ENCODE peak calls at places on chromosomes 16 and 17, in five cellular contexts. One of them, this sample, is unnamed.

GRCh38 chr16:17474037-17474436 is 3.3 kb upstream of the XYLT1 start:
- DNase-seq in GM12865: no peak
- DNase-seq in cardiac muscle cell: no peak
- DNase-seq in bronchial epithelial cell: no peak
- DNase-seq in PC-3: no peak
- DNase-seq in this sample: no peak

GRCh38 chr17:7005716-7006115 is 6.7 kb upstream of the RNASEK start:
- DNase-seq in cardiac muscle cell: no peak
- DNase-seq in GM12865: no peak
- DNase-seq in bronchial epithelial cell: no peak
- DNase-seq in PC-3: no peak
- DNase-seq in this sample: no peak

GRCh38 chr16:85444879-85445778 is 168.0 kb upstream of the GSE1 start:
- DNase-seq in bronchial epithelial cell: no peak
- DNase-seq in GM12865: no peak
- DNase-seq in PC-3: no peak
- DNase-seq in cardiac muscle cell: no peak
- DNase-seq in this sample: no peak

GRCh38 chr16:83015871-83016270 is 389.1 kb downstream of the CDH13 start:
- DNase-seq in GM12865: no peak
- DNase-seq in PC-3: no peak
- DNase-seq in bronchial epithelial cell: no peak
- DNase-seq in cardiac muscle cell: no peak
- DNase-seq in this sample: no peak

GRCh38 chr16:57187508-57187854 is 1.4 kb downstream of the RSPRY1 start:
- DNase-seq in bronchial epithelial cell: no peak
- DNase-seq in PC-3: no peak
- DNase-seq in GM12865: peak; percentile 59
- DNase-seq in cardiac muscle cell: no peak
- DNase-seq in this sample: peak; percentile 42

GRCh38 chr16:5385115-5385514 is 287.5 kb upstream of the EEF2KMT start:
- DNase-seq in cardiac muscle cell: no peak
- DNase-seq in GM12865: no peak
- DNase-seq in bronchial epithelial cell: no peak
- DNase-seq in PC-3: no peak
- DNase-seq in this sample: no peak

GRCh38 chr17:35804658-35805192 is 4.6 kb upstream of the TAF15 start:
- DNase-seq in cardiac muscle cell: peak; percentile 89
- DNase-seq in bronchial epithelial cell: peak; percentile 89
- DNase-seq in PC-3: peak; percentile 85
- DNase-seq in GM12865: peak; percentile 87
- DNase-seq in this sample: peak; percentile 90

GRCh38 chr16:31010539-31010938 is at the start of gene STX1B:
- DNase-seq in PC-3: no peak
- DNase-seq in cardiac muscle cell: peak; percentile 77
- DNase-seq in bronchial epithelial cell: no peak
- DNase-seq in GM12865: no peak
- DNase-seq in this sample: no peak

GRCh38 chr16:29891525-29892457 is 7.6 kb downstream of the SEZ6L2 start:
- DNase-seq in cardiac muscle cell: no peak
- DNase-seq in PC-3: no peak
- DNase-seq in GM12865: no peak
- DNase-seq in bronchial epithelial cell: no peak
- DNase-seq in this sample: no peak

GRCh38 chr16:27315333-27316037 is 1.7 kb downstream of the IL4R start:
- DNase-seq in bronchial epithelial cell: peak; percentile 96
- DNase-seq in cardiac muscle cell: peak; percentile 38
- DNase-seq in GM12865: peak; percentile 38
- DNase-seq in PC-3: peak; percentile 91
- DNase-seq in this sample: no peak

GRCh38 chr17:58587713-58588117 is 73.3 kb upstream of the MTMR4 start:
- DNase-seq in GM12865: peak; percentile 72
- DNase-seq in PC-3: peak; percentile 84
- DNase-seq in cardiac muscle cell: peak; percentile 71
- DNase-seq in bronchial epithelial cell: peak; percentile 46
- DNase-seq in this sample: peak; percentile 77

GRCh38 chr17:64320613-64321553 is 57.8 kb upstream of the TEX2 start:
- DNase-seq in GM12865: peak; percentile 75
- DNase-seq in bronchial epithelial cell: peak; percentile 60
- DNase-seq in PC-3: peak; percentile 98
- DNase-seq in cardiac muscle cell: peak; percentile 85
- DNase-seq in this sample: peak; percentile 83

GRCh38 chr17:80187493-80187892 is 17.7 kb downstream of the CARD14 start:
- DNase-seq in bronchial epithelial cell: peak; percentile 52
- DNase-seq in PC-3: peak; percentile 73
- DNase-seq in cardiac muscle cell: no peak
- DNase-seq in GM12865: no peak
- DNase-seq in this sample: no peak

GRCh38 chr16:28562199-28562598 is 8.5 kb downstream of the SGF29 start:
- DNase-seq in bronchial epithelial cell: no peak
- DNase-seq in PC-3: no peak
- DNase-seq in GM12865: no peak
- DNase-seq in cardiac muscle cell: no peak
- DNase-seq in this sample: no peak

GRCh38 chr17:44386182-44386525 is 3.3 kb downstream of the ITGA2B start:
- DNase-seq in bronchial epithelial cell: no peak
- DNase-seq in PC-3: no peak
- DNase-seq in GM12865: no peak
- DNase-seq in cardiac muscle cell: no peak
- DNase-seq in this sample: no peak

GRCh38 chr17:42577140-42577531 is 393 bp downstream of the PSMC3IP start:
- DNase-seq in bronchial epithelial cell: no peak
- DNase-seq in GM12865: peak; percentile 35
- DNase-seq in cardiac muscle cell: no peak
- DNase-seq in PC-3: peak; percentile 4
- DNase-seq in this sample: no peak

DNA sequence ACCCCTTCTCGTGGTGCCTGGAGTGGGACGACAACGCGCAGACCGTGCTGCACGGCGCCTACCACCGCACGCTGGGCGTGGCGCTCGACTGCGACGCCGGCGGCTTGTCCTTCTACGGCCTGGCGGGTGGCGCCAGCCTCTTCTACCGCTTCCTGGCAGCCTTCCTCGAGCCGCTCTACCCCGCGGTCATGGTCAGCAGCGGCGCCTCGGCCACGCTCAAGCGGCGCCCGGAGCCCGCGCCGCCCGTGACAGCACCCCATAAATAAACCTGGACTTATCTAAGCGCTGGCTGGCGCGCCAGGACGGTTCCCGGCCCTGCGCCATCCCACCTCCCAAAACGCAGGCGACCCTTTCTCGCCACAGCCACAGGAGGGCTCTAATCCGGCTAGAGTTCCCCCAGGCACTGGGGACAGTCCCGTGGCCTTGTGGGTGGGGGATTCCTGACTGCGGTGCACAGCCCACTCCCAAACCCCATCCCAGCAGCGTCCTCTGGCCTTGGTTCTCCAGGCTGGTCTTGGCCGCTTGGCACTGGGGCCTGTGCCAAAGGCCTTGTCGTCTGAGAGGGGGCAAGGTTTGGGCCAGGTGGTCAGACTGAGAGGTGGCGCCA is 10.2 kb upstream of the SLC16A5 start:
- DNase-seq in GM12865: peak; percentile 84
- DNase-seq in PC-3: no peak
- DNase-seq in bronchial epithelial cell: no peak
- DNase-seq in cardiac muscle cell: no peak
- DNase-seq in this sample: peak; percentile 75
- TF ChIP-seq CTCF in GM12865: peak; percentile 11
- TF ChIP-seq CTCF in PC-3: peak; percentile 24
- TF ChIP-seq CTCF in bronchial epithelial cell: peak; percentile 15
- TF ChIP-seq CTCF in cardiac muscle cell: no peak
- TF ChIP-seq CTCF in this sample: peak; percentile 40

GRCh38 chr17:9898812-9899211 is 6.3 kb downstream of the RCVRN start:
- DNase-seq in cardiac muscle cell: no peak
- DNase-seq in GM12865: no peak
- DNase-seq in PC-3: no peak
- DNase-seq in bronchial epithelial cell: no peak
- DNase-seq in this sample: no peak

GRCh38 chr17:9899280-9900018 is 5.6 kb downstream of the RCVRN start:
- DNase-seq in bronchial epithelial cell: no peak
- DNase-seq in GM12865: no peak
- DNase-seq in cardiac muscle cell: no peak
- DNase-seq in PC-3: no peak
- DNase-seq in this sample: no peak

GRCh38 chr17:9900744-9901143 is 4.3 kb downstream of the RCVRN start:
- DNase-seq in cardiac muscle cell: no peak
- DNase-seq in GM12865: no peak
- DNase-seq in PC-3: peak; percentile 47
- DNase-seq in bronchial epithelial cell: peak; percentile 8
- DNase-seq in this sample: no peak

GRCh38 chr17:9902116-9902515 is 3.0 kb downstream of the RCVRN start:
- DNase-seq in bronchial epithelial cell: no peak
- DNase-seq in PC-3: no peak
- DNase-seq in GM12865: no peak
- DNase-seq in cardiac muscle cell: no peak
- DNase-seq in this sample: no peak

GRCh38 chr17:9900019-9900594 is 5.0 kb downstream of the RCVRN start:
- DNase-seq in cardiac muscle cell: peak; percentile 33
- DNase-seq in GM12865: no peak
- DNase-seq in PC-3: no peak
- DNase-seq in bronchial epithelial cell: no peak
- DNase-seq in this sample: no peak
- TF ChIP-seq CTCF in cardiac muscle cell: peak; percentile 16
- TF ChIP-seq CTCF in GM12865: no peak
- TF ChIP-seq CTCF in PC-3: no peak
- TF ChIP-seq CTCF in bronchial epithelial cell: no peak
- TF ChIP-seq CTCF in this sample: no peak

DNA sequence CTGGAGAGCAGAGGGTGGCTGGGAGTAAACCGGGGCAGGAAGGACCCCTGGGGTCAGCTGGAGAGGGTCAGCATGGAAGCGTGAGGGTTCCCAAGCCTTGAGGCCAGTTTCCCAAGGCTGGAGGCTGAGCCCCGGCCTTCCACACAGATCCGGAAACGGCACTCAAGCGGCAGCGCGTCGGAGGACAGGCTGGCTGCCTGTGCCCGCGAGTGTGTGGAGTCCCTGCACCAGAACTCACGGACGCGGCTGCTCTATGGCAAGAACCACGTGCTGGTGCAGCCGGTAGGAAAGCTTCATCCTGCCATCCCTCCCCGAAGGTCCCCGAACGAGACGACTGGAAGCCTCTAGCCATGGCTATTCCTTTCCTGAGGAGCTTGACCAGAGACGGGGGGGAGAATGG is 26.0 kb downstream of the SGSM2 start:
- DNase-seq in cardiac muscle cell: no peak
- DNase-seq in bronchial epithelial cell: no peak
- DNase-seq in PC-3: no peak
- DNase-seq in GM12865: no peak
- DNase-seq in this sample: no peak
- TF ChIP-seq CTCF in cardiac muscle cell: no peak
- TF ChIP-seq CTCF in bronchial epithelial cell: no peak
- TF ChIP-seq CTCF in PC-3: no peak
- TF ChIP-seq CTCF in GM12865: no peak
- TF ChIP-seq CTCF in this sample: no peak

DNA sequence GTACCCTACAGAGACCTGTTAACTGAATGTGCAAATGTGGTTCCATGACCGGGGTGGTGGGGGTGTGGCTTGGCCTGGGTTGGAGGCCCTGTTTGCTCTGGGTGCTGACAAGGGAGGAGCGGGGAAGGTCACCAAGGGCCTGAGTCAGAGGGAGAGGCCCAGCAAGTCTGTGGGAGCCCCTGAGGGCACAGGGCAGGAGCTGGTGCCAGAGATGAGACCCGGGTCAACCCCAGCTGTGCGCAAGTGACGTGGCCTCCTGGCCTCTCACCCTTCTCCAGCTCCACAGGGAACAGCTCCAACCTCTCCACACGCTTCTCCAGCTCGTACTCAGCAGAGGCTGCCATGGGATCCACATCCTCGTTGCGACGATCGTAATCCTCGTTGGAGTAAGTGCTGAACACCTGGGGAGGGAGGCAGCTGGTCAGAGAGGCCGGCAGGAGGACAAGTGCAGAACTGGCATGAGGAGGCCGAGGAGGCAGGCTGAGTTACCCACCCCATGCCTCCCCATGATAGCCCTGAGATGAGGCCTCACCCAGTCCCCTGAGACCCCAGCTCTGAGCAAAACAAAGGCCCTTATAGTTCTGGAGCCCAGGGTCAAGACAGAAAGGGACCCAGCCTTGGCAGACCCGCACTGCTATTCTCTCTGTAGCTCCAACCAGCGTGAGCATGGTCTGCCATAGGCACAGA is 5.5 kb downstream of the PPP1R9B start:
- DNase-seq in bronchial epithelial cell: peak; percentile 41
- DNase-seq in PC-3: no peak
- DNase-seq in cardiac muscle cell: no peak
- DNase-seq in GM12865: no peak
- DNase-seq in this sample: no peak
- TF ChIP-seq CTCF in bronchial epithelial cell: no peak
- TF ChIP-seq CTCF in PC-3: no peak
- TF ChIP-seq CTCF in cardiac muscle cell: no peak
- TF ChIP-seq CTCF in GM12865: no peak
- TF ChIP-seq CTCF in this sample: no peak

GRCh38 chr17:52124561-52124960 is 34.0 kb downstream of the CA10 start:
- DNase-seq in cardiac muscle cell: no peak
- DNase-seq in GM12865: no peak
- DNase-seq in bronchial epithelial cell: peak; percentile 48
- DNase-seq in PC-3: no peak
- DNase-seq in this sample: no peak

GRCh38 chr17:52124993-52125392 is 33.5 kb downstream of the CA10 start:
- DNase-seq in GM12865: no peak
- DNase-seq in cardiac muscle cell: no peak
- DNase-seq in PC-3: no peak
- DNase-seq in bronchial epithelial cell: no peak
- DNase-seq in this sample: no peak

GRCh38 chr17:52120465-52120864 is 38.0 kb downstream of the CA10 start:
- DNase-seq in bronchial epithelial cell: no peak
- DNase-seq in cardiac muscle cell: no peak
- DNase-seq in GM12865: no peak
- DNase-seq in PC-3: no peak
- DNase-seq in this sample: no peak
- TF ChIP-seq CTCF in bronchial epithelial cell: no peak
- TF ChIP-seq CTCF in cardiac muscle cell: no peak
- TF ChIP-seq CTCF in GM12865: no peak
- TF ChIP-seq CTCF in PC-3: no peak
- TF ChIP-seq CTCF in this sample: no peak

DNA sequence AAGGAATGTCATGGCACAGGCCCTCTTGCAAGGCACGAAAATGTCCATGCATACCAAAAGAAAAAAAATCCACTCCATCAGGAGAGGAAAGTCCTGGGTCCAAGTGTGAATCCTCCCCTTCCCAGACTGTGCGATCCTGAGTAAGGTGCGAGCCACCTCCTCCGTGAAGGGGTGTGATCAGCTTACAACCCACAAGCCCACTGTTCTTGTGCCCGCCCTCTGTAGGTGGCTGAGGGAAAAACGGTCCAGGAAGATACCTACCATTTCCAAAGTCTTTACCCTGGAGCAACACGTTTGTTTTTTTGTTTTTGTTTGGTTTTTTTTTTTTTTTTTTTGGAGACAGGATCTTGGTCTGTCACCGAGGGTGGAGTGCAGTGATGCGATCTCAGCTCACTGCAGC is 116.5 kb downstream of the ZNF423 start:
- DNase-seq in cardiac muscle cell: peak; percentile 24
- DNase-seq in PC-3: no peak
- DNase-seq in bronchial epithelial cell: no peak
- DNase-seq in GM12865: no peak
- DNase-seq in this sample: no peak
- TF ChIP-seq CTCF in cardiac muscle cell: peak; percentile 6
- TF ChIP-seq CTCF in PC-3: peak; percentile 10
- TF ChIP-seq CTCF in bronchial epithelial cell: no peak
- TF ChIP-seq CTCF in GM12865: no peak
- TF ChIP-seq CTCF in this sample: no peak